ENCODE peak calls at places on chromosomes 1 and 21, in ten cellular contexts. One of them, this sample, is unnamed.

GRCh38 chr1:154158307-154159125 is 3.6 kb upstream of the NUP210L start:
- DNase-seq in stimulated activated CD8-positive, alpha-beta memory T cell treated with anti-CD3 and anti-CD28 coated beads, Interleukin-7, amount 100 ng/mL, for 24 hours: no peak
- DNase-seq in iris pigment epithelial cell: no peak
- DNase-seq in activated CD4-positive, alpha-beta T cell treated with anti-CD3 and anti-CD28 coated beads for 36 hours: no peak
- DNase-seq in mucosa of gallbladder: no peak
- DNase-seq in mucosa of descending colon: no peak
- DNase-seq in central memory CD4-positive, alpha-beta T cell: no peak
- DNase-seq in NCI-H2107: no peak
- DNase-seq in neuronal stem cell: no peak
- DNase-seq in T-helper 1 cell: no peak
- DNase-seq in this sample: no peak

GRCh38 chr1:64357376-64357775 is 112.6 kb upstream of the CACHD1 start:
- DNase-seq in mucosa of descending colon: no peak
- DNase-seq in NCI-H2107: no peak
- DNase-seq in neuronal stem cell: no peak
- DNase-seq in central memory CD4-positive, alpha-beta T cell: no peak
- DNase-seq in T-helper 1 cell: no peak
- DNase-seq in activated CD4-positive, alpha-beta T cell treated with anti-CD3 and anti-CD28 coated beads for 36 hours: no peak
- DNase-seq in iris pigment epithelial cell: no peak
- DNase-seq in stimulated activated CD8-positive, alpha-beta memory T cell treated with anti-CD3 and anti-CD28 coated beads, Interleukin-7, amount 100 ng/mL, for 24 hours: no peak
- DNase-seq in mucosa of gallbladder: no peak
- DNase-seq in this sample: no peak

GRCh38 chr1:25504706-25505560 is 38.5 kb upstream of the LDLRAP1 start:
- DNase-seq in central memory CD4-positive, alpha-beta T cell: no peak
- DNase-seq in mucosa of descending colon: no peak
- DNase-seq in stimulated activated CD8-positive, alpha-beta memory T cell treated with anti-CD3 and anti-CD28 coated beads, Interleukin-7, amount 100 ng/mL, for 24 hours: no peak
- DNase-seq in iris pigment epithelial cell: no peak
- DNase-seq in neuronal stem cell: no peak
- DNase-seq in T-helper 1 cell: no peak
- DNase-seq in activated CD4-positive, alpha-beta T cell treated with anti-CD3 and anti-CD28 coated beads for 36 hours: no peak
- DNase-seq in NCI-H2107: no peak
- DNase-seq in mucosa of gallbladder: no peak
- DNase-seq in this sample: no peak

GRCh38 chr1:2783069-2783434 is 18.4 kb downstream of the TTC34 start:
- DNase-seq in activated CD4-positive, alpha-beta T cell treated with anti-CD3 and anti-CD28 coated beads for 36 hours: no peak
- DNase-seq in iris pigment epithelial cell: no peak
- DNase-seq in mucosa of gallbladder: no peak
- DNase-seq in stimulated activated CD8-positive, alpha-beta memory T cell treated with anti-CD3 and anti-CD28 coated beads, Interleukin-7, amount 100 ng/mL, for 24 hours: no peak
- DNase-seq in neuronal stem cell: no peak
- DNase-seq in mucosa of descending colon: no peak
- DNase-seq in NCI-H2107: no peak
- DNase-seq in T-helper 1 cell: no peak
- DNase-seq in central memory CD4-positive, alpha-beta T cell: no peak
- DNase-seq in this sample: no peak

GRCh38 chr1:232893481-232894313 is 56.7 kb upstream of the NTPCR start:
- DNase-seq in stimulated activated CD8-positive, alpha-beta memory T cell treated with anti-CD3 and anti-CD28 coated beads, Interleukin-7, amount 100 ng/mL, for 24 hours: no peak
- DNase-seq in mucosa of gallbladder: no peak
- DNase-seq in activated CD4-positive, alpha-beta T cell treated with anti-CD3 and anti-CD28 coated beads for 36 hours: no peak
- DNase-seq in NCI-H2107: no peak
- DNase-seq in iris pigment epithelial cell: no peak
- DNase-seq in mucosa of descending colon: no peak
- DNase-seq in neuronal stem cell: no peak
- DNase-seq in T-helper 1 cell: no peak
- DNase-seq in central memory CD4-positive, alpha-beta T cell: no peak
- DNase-seq in this sample: no peak

GRCh38 chr1:50493710-50494109 is 70.5 kb upstream of the DMRTA2 start:
- DNase-seq in central memory CD4-positive, alpha-beta T cell: no peak
- DNase-seq in mucosa of gallbladder: no peak
- DNase-seq in NCI-H2107: no peak
- DNase-seq in mucosa of descending colon: peak; percentile 27
- DNase-seq in neuronal stem cell: no peak
- DNase-seq in stimulated activated CD8-positive, alpha-beta memory T cell treated with anti-CD3 and anti-CD28 coated beads, Interleukin-7, amount 100 ng/mL, for 24 hours: no peak
- DNase-seq in activated CD4-positive, alpha-beta T cell treated with anti-CD3 and anti-CD28 coated beads for 36 hours: no peak
- DNase-seq in T-helper 1 cell: no peak
- DNase-seq in iris pigment epithelial cell: no peak
- DNase-seq in this sample: no peak

GRCh38 chr21:45910548-45911221 is 70.9 kb upstream of the COL6A1 start:
- DNase-seq in stimulated activated CD8-positive, alpha-beta memory T cell treated with anti-CD3 and anti-CD28 coated beads, Interleukin-7, amount 100 ng/mL, for 24 hours: no peak
- DNase-seq in central memory CD4-positive, alpha-beta T cell: no peak
- DNase-seq in mucosa of descending colon: peak; percentile 14
- DNase-seq in mucosa of gallbladder: no peak
- DNase-seq in iris pigment epithelial cell: no peak
- DNase-seq in NCI-H2107: no peak
- DNase-seq in T-helper 1 cell: no peak
- DNase-seq in neuronal stem cell: no peak
- DNase-seq in activated CD4-positive, alpha-beta T cell treated with anti-CD3 and anti-CD28 coated beads for 36 hours: no peak
- DNase-seq in this sample: no peak

GRCh38 chr1:166978795-166979194 is 3.5 kb upstream of the ILDR2 start:
- DNase-seq in T-helper 1 cell: no peak
- DNase-seq in mucosa of gallbladder: no peak
- DNase-seq in activated CD4-positive, alpha-beta T cell treated with anti-CD3 and anti-CD28 coated beads for 36 hours: no peak
- DNase-seq in mucosa of descending colon: no peak
- DNase-seq in stimulated activated CD8-positive, alpha-beta memory T cell treated with anti-CD3 and anti-CD28 coated beads, Interleukin-7, amount 100 ng/mL, for 24 hours: no peak
- DNase-seq in iris pigment epithelial cell: no peak
- DNase-seq in NCI-H2107: no peak
- DNase-seq in neuronal stem cell: no peak
- DNase-seq in central memory CD4-positive, alpha-beta T cell: no peak
- DNase-seq in this sample: no peak

GRCh38 chr1:207825296-207825695 is 73.4 kb downstream of the CD46 start:
- DNase-seq in T-helper 1 cell: no peak
- DNase-seq in central memory CD4-positive, alpha-beta T cell: no peak
- DNase-seq in mucosa of gallbladder: no peak
- DNase-seq in iris pigment epithelial cell: no peak
- DNase-seq in NCI-H2107: no peak
- DNase-seq in mucosa of descending colon: no peak
- DNase-seq in neuronal stem cell: no peak
- DNase-seq in stimulated activated CD8-positive, alpha-beta memory T cell treated with anti-CD3 and anti-CD28 coated beads, Interleukin-7, amount 100 ng/mL, for 24 hours: no peak
- DNase-seq in activated CD4-positive, alpha-beta T cell treated with anti-CD3 and anti-CD28 coated beads for 36 hours: no peak
- DNase-seq in this sample: no peak

GRCh38 chr21:15706686-15707085 is 23.1 kb upstream of the USP25 start:
- DNase-seq in central memory CD4-positive, alpha-beta T cell: no peak
- DNase-seq in iris pigment epithelial cell: peak; percentile 96
- DNase-seq in NCI-H2107: no peak
- DNase-seq in mucosa of gallbladder: peak; percentile 76
- DNase-seq in stimulated activated CD8-positive, alpha-beta memory T cell treated with anti-CD3 and anti-CD28 coated beads, Interleukin-7, amount 100 ng/mL, for 24 hours: no peak
- DNase-seq in mucosa of descending colon: no peak
- DNase-seq in neuronal stem cell: no peak
- DNase-seq in activated CD4-positive, alpha-beta T cell treated with anti-CD3 and anti-CD28 coated beads for 36 hours: no peak
- DNase-seq in T-helper 1 cell: no peak
- DNase-seq in this sample: no peak

GRCh38 chr1:84720275-84720780 is 30.1 kb upstream of the SSX2IP start:
- DNase-seq in stimulated activated CD8-positive, alpha-beta memory T cell treated with anti-CD3 and anti-CD28 coated beads, Interleukin-7, amount 100 ng/mL, for 24 hours: no peak
- DNase-seq in central memory CD4-positive, alpha-beta T cell: no peak
- DNase-seq in mucosa of descending colon: no peak
- DNase-seq in mucosa of gallbladder: no peak
- DNase-seq in iris pigment epithelial cell: no peak
- DNase-seq in T-helper 1 cell: no peak
- DNase-seq in neuronal stem cell: no peak
- DNase-seq in activated CD4-positive, alpha-beta T cell treated with anti-CD3 and anti-CD28 coated beads for 36 hours: no peak
- DNase-seq in NCI-H2107: no peak
- DNase-seq in this sample: no peak

GRCh38 chr1:147496571-147496970 is 44.7 kb upstream of the BCL9 start:
- DNase-seq in activated CD4-positive, alpha-beta T cell treated with anti-CD3 and anti-CD28 coated beads for 36 hours: peak; percentile 19
- DNase-seq in mucosa of descending colon: no peak
- DNase-seq in central memory CD4-positive, alpha-beta T cell: no peak
- DNase-seq in stimulated activated CD8-positive, alpha-beta memory T cell treated with anti-CD3 and anti-CD28 coated beads, Interleukin-7, amount 100 ng/mL, for 24 hours: no peak
- DNase-seq in mucosa of gallbladder: peak; percentile 28
- DNase-seq in T-helper 1 cell: no peak
- DNase-seq in iris pigment epithelial cell: peak; percentile 42
- DNase-seq in NCI-H2107: no peak
- DNase-seq in neuronal stem cell: no peak
- DNase-seq in this sample: no peak

GRCh38 chr21:44773291-44773932 is 28.2 kb downstream of the UBE2G2 start:
- DNase-seq in stimulated activated CD8-positive, alpha-beta memory T cell treated with anti-CD3 and anti-CD28 coated beads, Interleukin-7, amount 100 ng/mL, for 24 hours: no peak
- DNase-seq in central memory CD4-positive, alpha-beta T cell: no peak
- DNase-seq in neuronal stem cell: no peak
- DNase-seq in NCI-H2107: no peak
- DNase-seq in mucosa of gallbladder: no peak
- DNase-seq in T-helper 1 cell: no peak
- DNase-seq in activated CD4-positive, alpha-beta T cell treated with anti-CD3 and anti-CD28 coated beads for 36 hours: no peak
- DNase-seq in iris pigment epithelial cell: no peak
- DNase-seq in mucosa of descending colon: no peak
- DNase-seq in this sample: peak; percentile 34

GRCh38 chr1:176136891-176137290 is 70.2 kb downstream of the COP1 start:
- DNase-seq in mucosa of gallbladder: no peak
- DNase-seq in iris pigment epithelial cell: peak; percentile 18
- DNase-seq in neuronal stem cell: no peak
- DNase-seq in mucosa of descending colon: no peak
- DNase-seq in NCI-H2107: no peak
- DNase-seq in stimulated activated CD8-positive, alpha-beta memory T cell treated with anti-CD3 and anti-CD28 coated beads, Interleukin-7, amount 100 ng/mL, for 24 hours: no peak
- DNase-seq in activated CD4-positive, alpha-beta T cell treated with anti-CD3 and anti-CD28 coated beads for 36 hours: no peak
- DNase-seq in T-helper 1 cell: no peak
- DNase-seq in central memory CD4-positive, alpha-beta T cell: no peak
- DNase-seq in this sample: no peak

GRCh38 chr21:31912501-31912900 is 39.7 kb downstream of the HUNK start:
- DNase-seq in iris pigment epithelial cell: no peak
- DNase-seq in NCI-H2107: no peak
- DNase-seq in mucosa of descending colon: no peak
- DNase-seq in activated CD4-positive, alpha-beta T cell treated with anti-CD3 and anti-CD28 coated beads for 36 hours: no peak
- DNase-seq in stimulated activated CD8-positive, alpha-beta memory T cell treated with anti-CD3 and anti-CD28 coated beads, Interleukin-7, amount 100 ng/mL, for 24 hours: no peak
- DNase-seq in T-helper 1 cell: no peak
- DNase-seq in mucosa of gallbladder: no peak
- DNase-seq in neuronal stem cell: no peak
- DNase-seq in central memory CD4-positive, alpha-beta T cell: no peak
- DNase-seq in this sample: no peak

GRCh38 chr1:245154429-245155185 is at the start of gene KIF26B:
- DNase-seq in activated CD4-positive, alpha-beta T cell treated with anti-CD3 and anti-CD28 coated beads for 36 hours: peak; percentile 67
- DNase-seq in mucosa of descending colon: peak; percentile 37
- DNase-seq in iris pigment epithelial cell: peak; percentile 71
- DNase-seq in NCI-H2107: no peak
- DNase-seq in neuronal stem cell: peak; percentile 50
- DNase-seq in T-helper 1 cell: no peak
- DNase-seq in central memory CD4-positive, alpha-beta T cell: no peak
- DNase-seq in stimulated activated CD8-positive, alpha-beta memory T cell treated with anti-CD3 and anti-CD28 coated beads, Interleukin-7, amount 100 ng/mL, for 24 hours: no peak
- DNase-seq in mucosa of gallbladder: no peak
- DNase-seq in this sample: peak; percentile 46

GRCh38 chr1:40395211-40396175 is 22.0 kb downstream of the SMAP2 start:
- DNase-seq in neuronal stem cell: no peak
- DNase-seq in stimulated activated CD8-positive, alpha-beta memory T cell treated with anti-CD3 and anti-CD28 coated beads, Interleukin-7, amount 100 ng/mL, for 24 hours: no peak
- DNase-seq in mucosa of gallbladder: no peak
- DNase-seq in activated CD4-positive, alpha-beta T cell treated with anti-CD3 and anti-CD28 coated beads for 36 hours: no peak
- DNase-seq in T-helper 1 cell: no peak
- DNase-seq in central memory CD4-positive, alpha-beta T cell: no peak
- DNase-seq in iris pigment epithelial cell: no peak
- DNase-seq in mucosa of descending colon: no peak
- DNase-seq in NCI-H2107: no peak
- DNase-seq in this sample: no peak

GRCh38 chr1:94236021-94236491 is 1.3 kb downstream of the ARHGAP29 start:
- DNase-seq in activated CD4-positive, alpha-beta T cell treated with anti-CD3 and anti-CD28 coated beads for 36 hours: no peak
- DNase-seq in NCI-H2107: no peak
- DNase-seq in mucosa of descending colon: no peak
- DNase-seq in iris pigment epithelial cell: no peak
- DNase-seq in neuronal stem cell: peak; percentile 15
- DNase-seq in T-helper 1 cell: no peak
- DNase-seq in mucosa of gallbladder: no peak
- DNase-seq in central memory CD4-positive, alpha-beta T cell: no peak
- DNase-seq in stimulated activated CD8-positive, alpha-beta memory T cell treated with anti-CD3 and anti-CD28 coated beads, Interleukin-7, amount 100 ng/mL, for 24 hours: no peak
- DNase-seq in this sample: no peak

GRCh38 chr1:119647228-119647733 is 785 bp downstream of the ZNF697 start:
- DNase-seq in neuronal stem cell: no peak
- DNase-seq in iris pigment epithelial cell: no peak
- DNase-seq in central memory CD4-positive, alpha-beta T cell: no peak
- DNase-seq in stimulated activated CD8-positive, alpha-beta memory T cell treated with anti-CD3 and anti-CD28 coated beads, Interleukin-7, amount 100 ng/mL, for 24 hours: no peak
- DNase-seq in T-helper 1 cell: no peak
- DNase-seq in mucosa of gallbladder: no peak
- DNase-seq in mucosa of descending colon: peak; percentile 53
- DNase-seq in NCI-H2107: no peak
- DNase-seq in activated CD4-positive, alpha-beta T cell treated with anti-CD3 and anti-CD28 coated beads for 36 hours: no peak
- DNase-seq in this sample: no peak

GRCh38 chr1:20343149-20343936 is 52.7 kb downstream of the VWA5B1 start:
- DNase-seq in activated CD4-positive, alpha-beta T cell treated with anti-CD3 and anti-CD28 coated beads for 36 hours: peak; percentile 63
- DNase-seq in stimulated activated CD8-positive, alpha-beta memory T cell treated with anti-CD3 and anti-CD28 coated beads, Interleukin-7, amount 100 ng/mL, for 24 hours: no peak
- DNase-seq in T-helper 1 cell: peak; percentile 14
- DNase-seq in mucosa of descending colon: peak; percentile 58
- DNase-seq in mucosa of gallbladder: peak; percentile 61
- DNase-seq in NCI-H2107: no peak
- DNase-seq in central memory CD4-positive, alpha-beta T cell: no peak
- DNase-seq in neuronal stem cell: peak; percentile 76
- DNase-seq in iris pigment epithelial cell: no peak
- DNase-seq in this sample: peak; percentile 61

GRCh38 chr1:88039240-88039639 is 644.8 kb upstream of the PKN2 start:
- DNase-seq in mucosa of descending colon: no peak
- DNase-seq in mucosa of gallbladder: no peak
- DNase-seq in iris pigment epithelial cell: no peak
- DNase-seq in central memory CD4-positive, alpha-beta T cell: no peak
- DNase-seq in stimulated activated CD8-positive, alpha-beta memory T cell treated with anti-CD3 and anti-CD28 coated beads, Interleukin-7, amount 100 ng/mL, for 24 hours: no peak
- DNase-seq in T-helper 1 cell: no peak
- DNase-seq in NCI-H2107: no peak
- DNase-seq in neuronal stem cell: no peak
- DNase-seq in activated CD4-positive, alpha-beta T cell treated with anti-CD3 and anti-CD28 coated beads for 36 hours: no peak
- DNase-seq in this sample: no peak

GRCh38 chr1:15618685-15619525 is 1.6 kb downstream of the DDI2 start:
- DNase-seq in T-helper 1 cell: no peak
- DNase-seq in neuronal stem cell: no peak
- DNase-seq in mucosa of gallbladder: no peak
- DNase-seq in stimulated activated CD8-positive, alpha-beta memory T cell treated with anti-CD3 and anti-CD28 coated beads, Interleukin-7, amount 100 ng/mL, for 24 hours: no peak
- DNase-seq in iris pigment epithelial cell: peak; percentile 95
- DNase-seq in central memory CD4-positive, alpha-beta T cell: no peak
- DNase-seq in NCI-H2107: no peak
- DNase-seq in mucosa of descending colon: no peak
- DNase-seq in activated CD4-positive, alpha-beta T cell treated with anti-CD3 and anti-CD28 coated beads for 36 hours: no peak
- DNase-seq in this sample: no peak

GRCh38 chr1:92768286-92768685 is 16.6 kb downstream of the EVI5 start:
- DNase-seq in iris pigment epithelial cell: no peak
- DNase-seq in activated CD4-positive, alpha-beta T cell treated with anti-CD3 and anti-CD28 coated beads for 36 hours: no peak
- DNase-seq in T-helper 1 cell: no peak
- DNase-seq in neuronal stem cell: no peak
- DNase-seq in NCI-H2107: no peak
- DNase-seq in mucosa of descending colon: no peak
- DNase-seq in mucosa of gallbladder: no peak
- DNase-seq in central memory CD4-positive, alpha-beta T cell: no peak
- DNase-seq in stimulated activated CD8-positive, alpha-beta memory T cell treated with anti-CD3 and anti-CD28 coated beads, Interleukin-7, amount 100 ng/mL, for 24 hours: no peak
- DNase-seq in this sample: no peak

GRCh38 chr1:155193275-155193990 is 14.3 kb downstream of the THBS3 start:
- DNase-seq in mucosa of descending colon: peak; percentile 95
- DNase-seq in NCI-H2107: peak; percentile 85
- DNase-seq in iris pigment epithelial cell: peak; percentile 90
- DNase-seq in mucosa of gallbladder: peak; percentile 88
- DNase-seq in neuronal stem cell: peak; percentile 91
- DNase-seq in activated CD4-positive, alpha-beta T cell treated with anti-CD3 and anti-CD28 coated beads for 36 hours: peak; percentile 89
- DNase-seq in central memory CD4-positive, alpha-beta T cell: peak; percentile 55
- DNase-seq in stimulated activated CD8-positive, alpha-beta memory T cell treated with anti-CD3 and anti-CD28 coated beads, Interleukin-7, amount 100 ng/mL, for 24 hours: peak; percentile 51
- DNase-seq in T-helper 1 cell: peak; percentile 52
- DNase-seq in this sample: peak; percentile 99

GRCh38 chr1:86214605-86215004 is 58.0 kb upstream of the COL24A1 start:
- DNase-seq in mucosa of descending colon: no peak
- DNase-seq in T-helper 1 cell: no peak
- DNase-seq in neuronal stem cell: no peak
- DNase-seq in central memory CD4-positive, alpha-beta T cell: no peak
- DNase-seq in mucosa of gallbladder: no peak
- DNase-seq in stimulated activated CD8-positive, alpha-beta memory T cell treated with anti-CD3 and anti-CD28 coated beads, Interleukin-7, amount 100 ng/mL, for 24 hours: no peak
- DNase-seq in NCI-H2107: no peak
- DNase-seq in activated CD4-positive, alpha-beta T cell treated with anti-CD3 and anti-CD28 coated beads for 36 hours: no peak
- DNase-seq in iris pigment epithelial cell: no peak
- DNase-seq in this sample: no peak

GRCh38 chr1:246497331-246497915 is 9.7 kb downstream of the SMYD3 start:
- DNase-seq in T-helper 1 cell: peak; percentile 35
- DNase-seq in mucosa of gallbladder: no peak
- DNase-seq in mucosa of descending colon: no peak
- DNase-seq in activated CD4-positive, alpha-beta T cell treated with anti-CD3 and anti-CD28 coated beads for 36 hours: no peak
- DNase-seq in iris pigment epithelial cell: peak; percentile 77
- DNase-seq in central memory CD4-positive, alpha-beta T cell: peak; percentile 59
- DNase-seq in stimulated activated CD8-positive, alpha-beta memory T cell treated with anti-CD3 and anti-CD28 coated beads, Interleukin-7, amount 100 ng/mL, for 24 hours: no peak
- DNase-seq in neuronal stem cell: peak; percentile 58
- DNase-seq in NCI-H2107: peak; percentile 58
- DNase-seq in this sample: no peak

GRCh38 chr1:20194224-20194623 is 7.9 kb upstream of the PLA2G2C start:
- DNase-seq in mucosa of gallbladder: no peak
- DNase-seq in neuronal stem cell: no peak
- DNase-seq in stimulated activated CD8-positive, alpha-beta memory T cell treated with anti-CD3 and anti-CD28 coated beads, Interleukin-7, amount 100 ng/mL, for 24 hours: no peak
- DNase-seq in iris pigment epithelial cell: no peak
- DNase-seq in central memory CD4-positive, alpha-beta T cell: no peak
- DNase-seq in T-helper 1 cell: no peak
- DNase-seq in mucosa of descending colon: no peak
- DNase-seq in NCI-H2107: no peak
- DNase-seq in activated CD4-positive, alpha-beta T cell treated with anti-CD3 and anti-CD28 coated beads for 36 hours: no peak
- DNase-seq in this sample: no peak

GRCh38 chr1:235074335-235075120 is 54.1 kb downstream of the TOMM20 start:
- DNase-seq in iris pigment epithelial cell: peak; percentile 85
- DNase-seq in NCI-H2107: peak; percentile 66
- DNase-seq in mucosa of gallbladder: peak; percentile 79
- DNase-seq in stimulated activated CD8-positive, alpha-beta memory T cell treated with anti-CD3 and anti-CD28 coated beads, Interleukin-7, amount 100 ng/mL, for 24 hours: no peak
- DNase-seq in T-helper 1 cell: no peak
- DNase-seq in mucosa of descending colon: peak; percentile 61
- DNase-seq in activated CD4-positive, alpha-beta T cell treated with anti-CD3 and anti-CD28 coated beads for 36 hours: peak; percentile 82
- DNase-seq in neuronal stem cell: no peak
- DNase-seq in central memory CD4-positive, alpha-beta T cell: no peak
- DNase-seq in this sample: no peak